ENCODE peak calls at places on chromosomes 4 and X, in nine cellular contexts. C, B, Q, L, V, O, I, W and E are unnamed samples.

GRCh38 chrX:108396188-108396885 is 41.9 kb downstream of the COL4A6 start:
- DNase-seq in C (no peak), B (no peak), Q (peak; percentile 36), L (no peak), V (no peak), O (no peak), I (no peak), W (no peak), E (no peak)

GRCh38 chr4:7398788-7399432 is 35.8 kb downstream of the PSAPL1 start:
- DNase-seq in C (no peak), B (no peak), Q (no peak), L (peak; percentile 31), V (no peak), O (no peak), I (no peak), W (no peak), E (no peak)

GRCh38 chrX:130179579-130180215 is 7.9 kb downstream of the RAB33A start:
- DNase-seq in C (no peak), B (no peak), Q (peak; percentile 25), L (no peak), V (peak; percentile 57), O (no peak), I (no peak), W (no peak), E (no peak)

GRCh38 chr4:1043658-1044468 is 32.4 kb downstream of the FGFRL1 start:
- DNase-seq in C (no peak), B (peak; percentile 97), Q (peak; percentile 100), L (peak; percentile 99), V (peak; percentile 99), O (no peak), I (no peak), W (peak; percentile 84), E (no peak)

GRCh38 chrX:67700607-67701006 is 156.8 kb downstream of the AR start:
- DNase-seq in C (no peak), B (no peak), Q (peak; percentile 33), L (no peak), V (no peak), O (no peak), I (no peak), W (no peak), E (no peak)

GRCh38 chr4:121794505-121795192 is 6.5 kb upstream of the EXOSC9 start:
- DNase-seq in C (no peak), B (no peak), Q (peak; percentile 38), L (no peak), V (peak; percentile 57), O (no peak), I (no peak), W (no peak), E (no peak)

GRCh38 chr4:34318773-34319172 is 1925.5 kb downstream of the ARAP2 start:
- DNase-seq in C (no peak), B (no peak), Q (no peak), L (no peak), V (no peak), O (no peak), I (no peak), W (no peak), E (no peak)

GRCh38 chrX:39752820-39753219 is 344.9 kb downstream of the BCOR start:
- DNase-seq in C (no peak), B (peak; percentile 30), Q (no peak), L (no peak), V (peak; percentile 65), O (no peak), I (peak; percentile 80), W (peak; percentile 64), E (no peak)

GRCh38 chr4:23947826-23948225 is 58.0 kb upstream of the PPARGC1A start:
- DNase-seq in C (no peak), B (no peak), Q (no peak), L (no peak), V (peak; percentile 29), O (no peak), I (no peak), W (no peak), E (no peak)

GRCh38 chrX:49792376-49792775 is 36.7 kb upstream of the PAGE4 start:
- DNase-seq in C (no peak), B (no peak), Q (peak; percentile 0), L (no peak), V (no peak), O (no peak), I (no peak), W (no peak), E (no peak)

GRCh38 chr4:178602833-178603232 is 1160.6 kb upstream of the AGA start:
- DNase-seq in C (no peak), B (no peak), Q (no peak), L (no peak), V (no peak), O (no peak), I (no peak), W (no peak), E (no peak)

GRCh38 chrX:105313596-105313995 is 93.1 kb upstream of the TEX13A start:
- DNase-seq in C (no peak), B (no peak), Q (no peak), L (no peak), V (no peak), O (no peak), I (no peak), W (no peak), E (no peak)

GRCh38 chrX:11059923-11060322 is 51.2 kb upstream of the HCCS start:
- DNase-seq in C (no peak), B (no peak), Q (peak; percentile 24), L (no peak), V (no peak), O (no peak), I (no peak), W (no peak), E (no peak)

GRCh38 chr4:186592961-186593586 is 37.7 kb upstream of the MTNR1A start:
- DNase-seq in C (no peak), B (no peak), Q (no peak), L (no peak), V (no peak), O (no peak), I (no peak), W (no peak), E (no peak)

GRCh38 chr4:174713821-174714220 is 115.2 kb downstream of the GLRA3 start:
- DNase-seq in C (no peak), B (no peak), Q (peak; percentile 13), L (no peak), V (peak; percentile 17), O (no peak), I (no peak), W (no peak), E (no peak)

GRCh38 chr4:38069271-38069760 is 109.1 kb downstream of the PTTG2 start:
- DNase-seq in C (no peak), B (no peak), Q (peak; percentile 86), L (no peak), V (peak; percentile 93), O (no peak), I (no peak), W (no peak), E (no peak)

GRCh38 chrX:136199365-136199764 is 51.8 kb downstream of the MAP7D3 start:
- DNase-seq in C (no peak), B (no peak), Q (no peak), L (no peak), V (no peak), O (no peak), I (no peak), W (no peak), E (peak; percentile 49)

GRCh38 chr4:52961666-52962412 is 99.7 kb downstream of the RASL11B start:
- DNase-seq in C (no peak), B (no peak), Q (no peak), L (no peak), V (no peak), O (no peak), I (no peak), W (no peak), E (no peak)

GRCh38 chr4:106601519-106601918 is 232.9 kb upstream of the GIMD1 start:
- DNase-seq in C (no peak), B (no peak), Q (no peak), L (no peak), V (no peak), O (no peak), I (no peak), W (no peak), E (no peak)

GRCh38 chr4:80454561-80454960 is 119.0 kb downstream of the CFAP299 start:
- DNase-seq in C (no peak), B (no peak), Q (no peak), L (no peak), V (no peak), O (no peak), I (no peak), W (no peak), E (no peak)

GRCh38 chr4:108036252-108036651 is 46.6 kb downstream of the HADH start:
- DNase-seq in C (peak; percentile 14), B (no peak), Q (no peak), L (no peak), V (no peak), O (no peak), I (no peak), W (no peak), E (no peak)

GRCh38 chr4:129239088-129239487 is 143.1 kb downstream of the C4orf33 start:
- DNase-seq in C (no peak), B (no peak), Q (peak; percentile 19), L (no peak), V (peak; percentile 56), O (no peak), I (no peak), W (no peak), E (no peak)

GRCh38 chrX:46840946-46841740 is 4.3 kb downstream of the RP2 start:
- DNase-seq in C (no peak), B (peak; percentile 58), Q (peak; percentile 46), L (no peak), V (peak; percentile 70), O (no peak), I (peak; percentile 5), W (no peak), E (no peak)

GRCh38 chrX:124045109-124045508 is 83.6 kb downstream of the STAG2 start:
- DNase-seq in C (no peak), B (no peak), Q (peak; percentile 30), L (no peak), V (no peak), O (no peak), I (no peak), W (no peak), E (no peak)

GRCh38 chrX:79408623-79409322 is 41.6 kb upstream of the ITM2A start:
- DNase-seq in C (no peak), B (no peak), Q (no peak), L (no peak), V (no peak), O (no peak), I (no peak), W (no peak), E (no peak)

GRCh38 chrX:68995780-68996551 is 167.1 kb downstream of the EFNB1 start:
- DNase-seq in C (no peak), B (peak; percentile 49), Q (no peak), L (peak; percentile 64), V (peak; percentile 92), O (no peak), I (no peak), W (peak; percentile 59), E (no peak)

GRCh38 chrX:107686792-107687191 is 58.5 kb downstream of the PRPS1 start:
- DNase-seq in C (no peak), B (no peak), Q (no peak), L (peak; percentile 25), V (no peak), O (no peak), I (no peak), W (no peak), E (no peak)

GRCh38 chr4:1351854-1352633 is 5.0 kb downstream of the UVSSA start:
- DNase-seq in C (peak; percentile 79), B (peak; percentile 62), Q (peak; percentile 87), L (peak; percentile 91), V (peak; percentile 79), O (peak; percentile 90), I (peak; percentile 36), W (peak; percentile 91), E (no peak)

GRCh38 chrX:15675490-15675921 is 10.9 kb upstream of the CLTRN start:
- DNase-seq in C (peak; percentile 78), B (peak; percentile 73), Q (peak; percentile 83), L (peak; percentile 91), V (no peak), O (peak; percentile 72), I (peak; percentile 52), W (peak; percentile 91), E (peak; percentile 56)

GRCh38 chr4:76738081-76738931 is 159.6 kb downstream of the SOWAHB start:
- DNase-seq in C (no peak), B (peak; percentile 55), Q (peak; percentile 94), L (peak; percentile 92), V (peak; percentile 84), O (no peak), I (no peak), W (peak; percentile 71), E (no peak)

GRCh38 chr4:113482325-113482724 is 279.2 kb downstream of the CAMK2D start:
- DNase-seq in C (no peak), B (no peak), Q (no peak), L (no peak), V (no peak), O (no peak), I (no peak), W (no peak), E (no peak)